ENCODE peak calls at places on chromosomes 7 and 10, in eight cellular contexts. D is stomach, C is breast epithelium, S is transverse colon, Q is adrenal gland, U is heart left ventricle, A is esophagus squamous epithelium, N is A549. H is an unnamed sample.

GRCh38 chr10:21184216-21184615 is 287.1 kb upstream of the NEBL start:
- DNase-seq in N (no peak), A (no peak), C (peak), Q (no peak), S (no peak), D (no peak), U (no peak), H (no peak)

GRCh38 chr7:158820656-158821055 is 8.7 kb downstream of the ESYT2 start:
- DNase-seq in C (no peak), N (no peak), Q (no peak), A (no peak), U (no peak), S (no peak), D (no peak), H (no peak)

GRCh38 chr10:49587981-49588380 is 22.1 kb upstream of the SLC18A3 start:
- DNase-seq in Q (no peak), U (no peak), D (no peak), N (no peak), C (no peak), A (no peak), S (no peak), H (no peak)

GRCh38 chr7:27655184-27655583 is 7.5 kb downstream of the HIBADH start:
- DNase-seq in C (no peak), D (no peak), S (no peak), N (no peak), A (no peak), Q (no peak), U (no peak), H (no peak)

GRCh38 chr10:122675278-122675677 is 24.4 kb downstream of the C10orf120 start:
- DNase-seq in A (no peak), D (no peak), S (no peak), N (no peak), Q (no peak), C (no peak), U (no peak), H (no peak)

GRCh38 chr7:26165950-26166680 is 14.1 kb downstream of the NFE2L3 start:
- DNase-seq in U (no peak), S (no peak), A (no peak), C (no peak), D (no peak), Q (no peak), N (no peak), H (no peak)

GRCh38 chr10:93710333-93710909 is 8.0 kb upstream of the FRA10AC1 start:
- DNase-seq in A (no peak), U (no peak), S (no peak), D (no peak), N (no peak), C (no peak), Q (no peak), H (no peak)

GRCh38 chr7:116232402-116232749 is 22.0 kb downstream of the TES start:
- DNase-seq in U (no peak), N (no peak), Q (no peak), A (no peak), C (no peak), D (no peak), S (no peak), H (no peak)

GRCh38 chr10:131901181-131901829 is 497 bp downstream of the PPP2R2D start:
- DNase-seq in S (peak), A (no peak), N (peak), C (no peak), Q (peak), D (peak), U (peak), H (no peak)

GRCh38 chr7:86968618-86969017 is 90.8 kb downstream of the ELAPOR2 start:
- DNase-seq in D (no peak), N (no peak), S (peak), A (no peak), C (no peak), U (no peak), Q (peak), H (no peak)

GRCh38 chr7:132450188-132450587 is 126.1 kb downstream of the PLXNA4 start:
- DNase-seq in S (no peak), Q (no peak), N (no peak), U (no peak), A (no peak), C (no peak), D (no peak), H (no peak)

GRCh38 chr10:67663449-67664087 is 32.4 kb downstream of the CTNNA3 start:
- DNase-seq in U (no peak), A (no peak), N (no peak), Q (no peak), C (no peak), D (no peak), S (no peak), H (no peak)

GRCh38 chr7:157848508-157849340 is 511.9 kb downstream of the DNAJB6 start:
- DNase-seq in N (no peak), S (no peak), Q (no peak), A (no peak), U (no peak), D (no peak), C (no peak), H (no peak)

GRCh38 chr10:5265139-5265538 is 68.5 kb downstream of the AKR1C4 start:
- DNase-seq in S (no peak), C (no peak), D (no peak), N (no peak), A (no peak), U (no peak), Q (no peak), H (no peak)

GRCh38 chr7:70533614-70534013 is 598.3 kb upstream of the GALNT17 start:
- DNase-seq in C (no peak), S (no peak), D (no peak), Q (no peak), U (no peak), N (no peak), A (no peak), H (no peak)

DNA sequence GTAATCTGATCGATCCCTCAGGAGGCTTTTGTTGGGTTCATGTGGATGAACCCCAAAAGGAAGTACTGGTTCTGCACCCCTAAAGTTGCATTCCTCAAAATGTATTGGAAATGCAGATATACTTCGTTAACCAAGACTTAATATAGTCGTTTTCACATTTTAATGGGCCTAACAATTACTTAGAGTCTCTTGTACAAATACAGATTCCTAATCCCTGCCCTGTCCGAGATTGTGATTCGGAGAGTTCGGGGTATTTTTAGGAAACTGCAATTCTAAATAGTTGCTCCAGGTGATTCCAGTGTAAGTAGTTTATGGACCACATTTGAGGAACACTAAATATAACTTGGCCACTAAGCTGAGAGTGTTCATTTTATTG is 811 bp downstream of the TRUB1 start:
- DNase-seq in U (no peak), N (no peak), S (no peak), A (no peak), Q (no peak), C (no peak), D (no peak), H (no peak)
- TF ChIP-seq POLR2A in U (no peak), N (no peak), S (no peak), A (no peak), Q (no peak), C (no peak), D (no peak), H (no peak)

DNA sequence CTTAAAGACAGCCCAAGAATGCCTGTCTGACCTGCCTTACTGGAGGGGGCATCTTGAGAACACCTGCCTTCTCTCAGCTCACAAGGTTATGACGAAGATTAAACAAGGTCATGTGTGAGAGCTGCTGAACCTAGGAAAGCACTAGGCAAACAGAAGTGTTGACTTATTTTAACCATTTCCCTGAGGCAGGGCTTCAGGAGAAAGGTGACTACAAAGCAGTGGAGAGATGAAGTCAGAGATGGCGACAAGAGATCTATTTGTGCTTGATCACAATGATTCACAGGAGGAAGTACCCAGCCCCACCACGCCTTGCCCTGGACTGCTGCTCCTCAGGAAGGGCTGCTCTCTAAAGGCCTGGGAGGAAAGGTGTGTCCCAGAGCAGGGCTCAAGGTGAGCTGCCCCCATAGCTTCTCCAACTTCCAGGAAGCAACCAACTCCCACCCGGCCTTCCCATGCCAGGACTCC is 27.8 kb downstream of the STN1 start:
- DNase-seq in U (no peak), A (no peak), Q (no peak), D (peak), S (peak), N (peak), C (no peak), H (no peak)
- TF ChIP-seq POLR2A in U (no peak), A (no peak), Q (no peak), D (no peak), S (peak), N (no peak), C (no peak), H (no peak)

DNA sequence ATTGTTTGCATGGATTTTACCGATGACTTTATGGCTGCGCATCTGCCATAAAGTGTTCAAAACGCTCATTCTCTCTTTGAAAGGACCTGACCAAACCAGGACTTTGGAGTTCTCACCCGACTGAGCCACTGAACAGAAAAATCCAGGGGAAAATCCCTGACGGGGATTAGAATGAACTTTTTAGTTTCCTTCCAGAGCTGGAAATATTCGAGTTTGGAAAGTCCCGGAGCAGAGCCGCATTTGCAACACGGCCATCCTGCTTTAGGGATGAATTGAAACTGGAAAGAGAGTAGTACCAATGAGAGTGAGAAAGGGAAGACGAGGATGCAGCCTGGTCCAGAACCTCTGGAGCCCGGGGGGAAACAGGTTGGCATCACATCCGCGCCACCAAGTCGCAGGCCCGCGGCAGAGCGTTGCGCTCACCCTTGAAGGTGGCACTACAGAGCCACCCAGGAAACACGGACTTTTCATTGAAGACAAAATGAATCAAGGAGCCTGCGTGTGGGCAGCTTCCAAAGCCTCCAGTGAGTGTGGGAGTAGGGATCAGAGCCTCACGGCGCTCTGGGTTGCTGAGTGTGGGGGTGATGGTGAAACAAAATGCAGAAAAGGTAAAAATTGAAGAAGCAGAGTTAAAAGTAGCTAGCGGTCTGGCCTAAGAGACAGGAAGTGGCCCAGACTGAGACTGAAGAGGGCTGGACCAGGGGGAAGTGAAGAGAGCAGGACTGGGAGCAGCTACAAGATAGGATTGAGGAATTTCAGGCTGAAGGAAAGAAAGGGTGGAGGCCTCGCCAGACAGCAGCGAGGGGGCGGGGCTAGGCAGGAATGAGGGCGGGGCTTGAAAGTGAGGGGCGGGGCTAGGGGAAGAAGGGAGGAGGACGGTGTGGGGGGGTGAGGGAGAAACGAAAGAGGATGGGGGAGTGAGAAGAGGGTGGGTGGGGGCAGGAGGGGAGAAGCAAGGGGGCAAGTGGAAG is 1.9 kb downstream of the SMURF1 start:
- DNase-seq in N (peak), C (peak), Q (peak), D (peak), A (no peak), S (peak), U (peak), H (peak)
- TF ChIP-seq POLR2A in N (peak), C (no peak), Q (peak), D (no peak), A (no peak), S (no peak), U (no peak), H (peak)

GRCh38 chr10:102398172-102399020 is 2.9 kb downstream of the NFKB2 start:
- DNase-seq in C (no peak), A (no peak), U (no peak), S (no peak), Q (no peak), N (no peak), D (no peak), H (no peak)

GRCh38 chr10:102400061-102400460 is 4.6 kb downstream of the NFKB2 start:
- DNase-seq in S (no peak), Q (no peak), N (no peak), D (no peak), A (no peak), C (no peak), U (no peak), H (no peak)

GRCh38 chr10:102400598-102401321 is 5.3 kb downstream of the NFKB2 start:
- DNase-seq in D (no peak), N (no peak), A (no peak), Q (no peak), C (no peak), U (no peak), S (no peak), H (no peak)

GRCh38 chr10:102401322-102401614 is 5.8 kb downstream of the NFKB2 start:
- DNase-seq in Q (no peak), D (no peak), S (no peak), A (no peak), C (no peak), U (no peak), N (no peak), H (no peak)

GRCh38 chr10:102399217-102400021 is 3.9 kb downstream of the NFKB2 start:
- DNase-seq in Q (peak), S (peak), N (peak), U (peak), A (peak), C (peak), D (peak), H (peak)
- TF ChIP-seq POLR2A in Q (peak), S (peak), N (peak), U (no peak), A (no peak), C (no peak), D (no peak), H (peak)

GRCh38 chr7:1545417-1546246 is 10.4 kb downstream of the TMEM184A start:
- DNase-seq in Q (peak), U (no peak), A (no peak), N (no peak), D (no peak), S (no peak), C (no peak), H (no peak)
- TF ChIP-seq POLR2A in Q (no peak), U (no peak), A (no peak), N (no peak), D (no peak), S (no peak), C (no peak), H (no peak)

H was measured in H54.